ENCODE peak calls at places on chromosomes 2 and 18, in eight cellular contexts. D, Y, G, I, Q, K, H and J are unnamed samples.

GRCh38 chr2:147399011-147399410 is 445.8 kb upstream of the ACVR2A start:
- DNase-seq in G (no peak), D (no peak), I (no peak), Q (no peak), H (peak; percentile 73), Y (no peak), K (no peak), J (no peak)

GRCh38 chr2:226835420-226835795 is 446 bp upstream of the RHBDD1 start:
- DNase-seq in H (peak; percentile 82), Y (no peak), K (peak; percentile 65), I (peak; percentile 48), Q (peak; percentile 67), D (peak; percentile 20), G (peak; percentile 9), J (no peak)

GRCh38 chr2:215713393-215713792 is 277.5 kb upstream of the FN1 start:
- DNase-seq in D (no peak), K (no peak), I (peak; percentile 38), H (no peak), Q (no peak), Y (no peak), G (no peak), J (no peak)

GRCh38 chr18:79167526-79168190 is 98.5 kb downstream of the ATP9B start:
- DNase-seq in D (no peak), Q (no peak), K (no peak), I (no peak), G (no peak), H (no peak), Y (no peak), J (no peak)

GRCh38 chr2:69147841-69148533 is 135.0 kb downstream of the ANTXR1 start:
- DNase-seq in Q (no peak), K (no peak), I (no peak), G (no peak), H (peak; percentile 72), Y (no peak), D (no peak), J (no peak)

GRCh38 chr2:36468463-36469266 is 113.1 kb downstream of the CRIM1 start:
- DNase-seq in K (no peak), H (no peak), G (no peak), Y (no peak), D (no peak), I (no peak), Q (no peak), J (no peak)

GRCh38 chr2:176106636-176107539 is at the start of gene HOXD11:
- DNase-seq in K (peak; percentile 83), G (no peak), D (peak; percentile 31), Y (no peak), I (no peak), Q (peak; percentile 83), H (peak; percentile 75), J (no peak)

GRCh38 chr2:50333501-50334228 is 698.3 kb downstream of the NRXN1 start:
- DNase-seq in Y (no peak), H (peak; percentile 14), Q (no peak), K (no peak), G (no peak), I (no peak), D (no peak), J (no peak)

GRCh38 chr18:79872423-79872822 is 74.7 kb downstream of the KCNG2 start:
- DNase-seq in G (no peak), D (no peak), K (no peak), I (no peak), Y (no peak), H (no peak), Q (no peak), J (no peak)

GRCh38 chr18:31694297-31694696 is 9.9 kb upstream of the B4GALT6 start:
- DNase-seq in D (no peak), K (no peak), I (no peak), H (no peak), G (no peak), Q (no peak), Y (no peak), J (no peak)

GRCh38 chr18:63046375-63046774 is 273.2 kb downstream of the BCL2 start:
- DNase-seq in K (no peak), D (no peak), Q (no peak), G (no peak), I (no peak), H (no peak), Y (no peak), J (no peak)

GRCh38 chr2:126704434-126705165 is 48.6 kb downstream of the GYPC start:
- DNase-seq in Q (no peak), G (no peak), Y (no peak), I (no peak), H (no peak), K (no peak), D (no peak), J (no peak)

GRCh38 chr2:218382785-218383184 is 712 bp downstream of the SLC11A1 start:
- DNase-seq in Q (no peak), H (no peak), K (no peak), I (peak; percentile 3), Y (no peak), G (no peak), D (no peak), J (no peak)

GRCh38 chr18:11004951-11005350 is 144.4 kb downstream of the PIEZO2 start:
- DNase-seq in Q (no peak), D (no peak), Y (no peak), K (no peak), G (no peak), H (no peak), I (no peak), J (no peak)

GRCh38 chr2:196248467-196249104 is 77.2 kb upstream of the STK17B start:
- DNase-seq in D (no peak), K (no peak), I (no peak), H (no peak), Q (no peak), Y (no peak), G (no peak), J (no peak)

GRCh38 chr2:109421101-109421500 is 192.7 kb downstream of the SEPTIN10 start:
- DNase-seq in H (no peak), Q (no peak), D (no peak), G (no peak), K (no peak), I (no peak), Y (no peak), J (no peak)

GRCh38 chr2:23594079-23594494 is 209.1 kb downstream of the KLHL29 start:
- DNase-seq in G (no peak), Q (no peak), I (no peak), K (no peak), D (no peak), Y (no peak), H (no peak), J (no peak)

GRCh38 chr2:23563673-23564617 is 179.0 kb downstream of the KLHL29 start:
- DNase-seq in G (no peak), Y (no peak), K (peak; percentile 53), D (no peak), Q (peak; percentile 41), I (no peak), H (no peak), J (peak; percentile 5)

GRCh38 chr18:69916412-69916811 is 31.3 kb downstream of the CD226 start:
- DNase-seq in G (no peak), Q (no peak), Y (no peak), H (no peak), D (peak; percentile 1), I (no peak), K (no peak), J (no peak)

GRCh38 chr2:188983427-188984101 is 9.4 kb downstream of the COL3A1 start:
- DNase-seq in D (no peak), Q (peak; percentile 72), G (no peak), Y (no peak), I (peak; percentile 31), H (peak; percentile 41), K (no peak), J (no peak)
- H3K4me2 ChIP-seq in D (no peak overlapping the region), Q (no peak overlapping the region), G (no peak overlapping the region), Y (no peak overlapping the region), I (peak overlapping the region; percentile 71), H (no peak overlapping the region), K (no peak overlapping the region), J (no peak overlapping the region)

GRCh38 chr2:186728631-186729030 is 34.8 kb downstream of the FAM171B start:
- DNase-seq in Y (no peak), G (no peak), Q (no peak), D (no peak), H (no peak), I (no peak), K (no peak), J (no peak)

GRCh38 chr2:186732843-186733242 is 39.0 kb downstream of the FAM171B start:
- DNase-seq in I (peak; percentile 23), G (no peak), H (no peak), Q (no peak), Y (no peak), K (no peak), D (no peak), J (no peak)

GRCh38 chr2:186726938-186727337 is 33.1 kb downstream of the FAM171B start:
- DNase-seq in Y (no peak), K (no peak), Q (no peak), H (no peak), G (no peak), I (no peak), D (no peak), J (no peak)
- H3K4me2 ChIP-seq in Y (no peak overlapping the region), K (no peak overlapping the region), Q (no peak overlapping the region), H (no peak overlapping the region), G (no peak overlapping the region), I (no peak overlapping the region), D (no peak overlapping the region), J (no peak overlapping the region)

DNA sequence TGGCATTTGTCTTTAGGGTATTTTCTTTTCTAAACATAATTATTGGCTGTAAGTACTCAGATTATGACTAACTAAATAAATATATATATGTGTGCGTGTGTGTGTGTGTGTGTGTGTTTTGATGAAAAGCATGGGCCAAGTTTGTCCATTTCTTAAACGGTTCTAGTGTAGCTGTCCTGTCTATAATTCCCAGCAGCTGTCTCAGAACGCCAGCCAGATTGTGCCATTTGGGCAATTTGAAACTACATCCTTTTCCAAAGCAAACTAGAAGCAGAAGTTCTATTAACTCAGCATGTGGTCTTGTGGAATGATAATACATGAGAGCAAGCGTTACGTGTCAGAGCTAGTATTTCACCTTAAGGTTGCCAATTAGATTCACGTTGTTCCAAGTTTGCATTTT is 1.7 kb downstream of the ARHGAP28 start:
- DNase-seq in I (peak; percentile 32), K (no peak), Q (peak; percentile 25), G (no peak), H (peak; percentile 37), Y (no peak), D (no peak), J (no peak)
- H3K4me2 ChIP-seq in I (peak overlapping the region; percentile 76), K (peak overlapping the region; percentile 35), Q (peak overlapping the region; percentile 68), G (no peak overlapping the region), H (no peak overlapping the region), Y (no peak overlapping the region), D (no peak overlapping the region), J (no peak overlapping the region)

GRCh38 chr2:219702796-219703545 is 75.5 kb downstream of the SLC4A3 start:
- DNase-seq in D (no peak), I (peak; percentile 48), Y (no peak), H (no peak), K (no peak), Q (no peak), G (no peak), J (no peak)

GRCh38 chr2:219698684-219699439 is 71.4 kb downstream of the SLC4A3 start:
- DNase-seq in G (no peak), Y (no peak), D (no peak), K (no peak), Q (peak; percentile 36), I (no peak), H (no peak), J (no peak)

GRCh38 chr2:219697811-219698683 is 70.6 kb downstream of the SLC4A3 start:
- DNase-seq in Q (no peak), K (no peak), G (no peak), H (no peak), Y (no peak), I (no peak), D (no peak), J (no peak)

GRCh38 chr2:219701847-219702634 is 74.6 kb downstream of the SLC4A3 start:
- DNase-seq in K (peak; percentile 49), Q (peak; percentile 64), G (no peak), H (peak; percentile 64), I (no peak), Y (no peak), D (no peak), J (no peak)

GRCh38 chr2:219699440-219699821 is 72.0 kb downstream of the SLC4A3 start:
- DNase-seq in D (no peak), Q (no peak), K (no peak), Y (no peak), G (no peak), H (no peak), I (no peak), J (no peak)
- H3K4me2 ChIP-seq in D (no peak overlapping the region), Q (peak overlapping the region; percentile 29), K (no peak overlapping the region), Y (no peak overlapping the region), G (no peak overlapping the region), H (no peak overlapping the region), I (no peak overlapping the region), J (no peak overlapping the region)